ENCODE peak calls at places on chromosomes 5 and 9, in ten cellular contexts. O, N, C, P, L, U, G, Q, E and M are unnamed samples.
A peak's percentile ranks its signal among the peaks of the same experiment; 100 is the strongest.

GRCh38 chr5:129460121-129460950 is at the start of gene ADAMTS19:
- DNase-seq in O (no peak), N (no peak), C (peak; percentile 52), P (no peak), L (peak; percentile 44), U (no peak), G (peak; percentile 71), Q (peak; percentile 37), E (no peak), M (no peak)

GRCh38 chr5:148849461-148849860 is 23.1 kb downstream of the ADRB2 start:
- DNase-seq in O (no peak), N (peak; percentile 10), C (no peak), P (peak; percentile 20), L (no peak), U (no peak), G (no peak), Q (no peak), E (no peak), M (peak; percentile 50)

GRCh38 chr5:112995764-112996618 is 19.4 kb downstream of the DCP2 start:
- DNase-seq in O (no peak), N (peak; percentile 60), C (peak; percentile 71), P (peak; percentile 77), L (peak; percentile 66), U (peak; percentile 49), G (peak; percentile 63), Q (peak; percentile 75), E (peak; percentile 68), M (peak; percentile 86)

GRCh38 chr5:160851481-160851880 is 530 bp downstream of the ATP10B start:
- DNase-seq in O (no peak), N (no peak), C (no peak), P (no peak), L (no peak), U (no peak), G (no peak), Q (no peak), E (no peak), M (no peak)

GRCh38 chr5:159157552-159157951 is 51.8 kb downstream of the RNF145 start:
- DNase-seq in O (no peak), N (no peak), C (no peak), P (no peak), L (no peak), U (no peak), G (no peak), Q (no peak), E (no peak), M (no peak)

GRCh38 chr5:77893225-77893860 is 117.2 kb upstream of the TBCA start:
- DNase-seq in O (peak; percentile 68), N (no peak), C (no peak), P (no peak), L (no peak), U (peak; percentile 93), G (peak; percentile 50), Q (peak; percentile 49), E (no peak), M (no peak)

GRCh38 chr5:131462479-131462878 is 172.6 kb downstream of the RAPGEF6 start:
- DNase-seq in O (no peak), N (no peak), C (no peak), P (no peak), L (no peak), U (no peak), G (no peak), Q (peak; percentile 24), E (no peak), M (peak; percentile 30)

GRCh38 chr5:61023131-61023530 is 78.1 kb downstream of the NDUFAF2 start:
- DNase-seq in O (no peak), N (no peak), C (no peak), P (no peak), L (no peak), U (no peak), G (no peak), Q (no peak), E (no peak), M (no peak)

GRCh38 chr5:124995451-124995850 is 249.0 kb upstream of the ZNF608 start:
- DNase-seq in O (no peak), N (no peak), C (no peak), P (no peak), L (no peak), U (no peak), G (no peak), Q (no peak), E (no peak), M (no peak)

GRCh38 chr9:105278751-105279150 is 34.3 kb downstream of the SLC44A1 start:
- DNase-seq in O (no peak), N (no peak), C (no peak), P (no peak), L (no peak), U (no peak), G (no peak), Q (no peak), E (no peak), M (no peak)

GRCh38 chr5:67453526-67453925 is 256.9 kb upstream of the CD180 start:
- DNase-seq in O (no peak), N (no peak), C (no peak), P (no peak), L (no peak), U (no peak), G (no peak), Q (no peak), E (no peak), M (no peak)

GRCh38 chr5:9168791-9169611 is 376.9 kb downstream of the SEMA5A start:
- DNase-seq in O (no peak), N (no peak), C (no peak), P (no peak), L (no peak), U (no peak), G (no peak), Q (no peak), E (no peak), M (no peak)

GRCh38 chr5:148740966-148741742 is 85.3 kb upstream of the ADRB2 start:
- DNase-seq in O (peak; percentile 13), N (no peak), C (no peak), P (peak; percentile 27), L (peak; percentile 36), U (peak; percentile 65), G (no peak), Q (peak; percentile 48), E (no peak), M (no peak)

GRCh38 chr5:167593706-167594105 is 697.7 kb upstream of the WWC1 start:
- DNase-seq in O (no peak), N (no peak), C (no peak), P (no peak), L (no peak), U (no peak), G (no peak), Q (no peak), E (no peak), M (no peak)

GRCh38 chr5:38712416-38712815 is 133.4 kb upstream of the OSMR start:
- DNase-seq in O (no peak), N (no peak), C (no peak), P (no peak), L (no peak), U (no peak), G (no peak), Q (no peak), E (no peak), M (no peak)

GRCh38 chr5:36090033-36090432 is 23.4 kb upstream of the UGT3A2 start:
- DNase-seq in O (no peak), N (no peak), C (no peak), P (no peak), L (no peak), U (peak; percentile 9), G (peak; percentile 84), Q (peak; percentile 77), E (no peak), M (no peak)